ENCODE peak calls at places on chromosomes 11 and 22, in four cellular contexts. J is GM12865; E is iPS-NIHi11; I is activated CD8-positive, alpha-beta memory T cell treated with anti-CD3 and anti-CD28 coated beads, Interleukin-2, amount 50 U/mL, for 4 hours. Z is an unnamed sample.

GRCh38 chr11:107776062-107776461 is 64.2 kb upstream of the SLN start:
- DNase-seq in J (no peak), E (no peak), I (no peak), Z (no peak)

GRCh38 chr11:9203715-9204311 is 61.3 kb downstream of the DENND5A start:
- DNase-seq in J (peak), I (no peak), E (no peak), Z (no peak)

GRCh38 chr11:130145975-130146776 is 13.4 kb upstream of the ST14 start:
- DNase-seq in J (peak), E (peak), I (no peak), Z (no peak)

GRCh38 chr11:86558219-86558618 is 114.2 kb downstream of the ME3 start:
- DNase-seq in I (no peak), J (no peak), E (no peak), Z (no peak)

GRCh38 chr11:59678118-59678812 is 9.4 kb upstream of the PATL1 start:
- DNase-seq in J (no peak), I (no peak), E (no peak), Z (no peak)

GRCh38 chr11:125627236-125627910 is 2.4 kb downstream of the CHEK1 start:
- DNase-seq in E (no peak), J (no peak), I (no peak), Z (no peak)

GRCh38 chr11:109706940-109707339 is 284.9 kb downstream of the C11orf87 start:
- DNase-seq in J (no peak), E (no peak), I (no peak), Z (no peak)

GRCh38 chr22:17484608-17485007 is 78.7 kb upstream of the SLC25A18 start:
- DNase-seq in J (no peak), I (no peak), E (no peak), Z (no peak)

GRCh38 chr11:78576549-78577097 is 2.0 kb upstream of the NARS2 start:
- DNase-seq in E (no peak), J (no peak), I (no peak), Z (no peak)

GRCh38 chr11:86388198-86388597 is 13.5 kb downstream of the CCDC81 start:
- DNase-seq in E (peak), I (no peak), J (no peak), Z (no peak)

GRCh38 chr11:396511-396947 is 2.5 kb downstream of the PKP3 start:
- DNase-seq in J (no peak), I (no peak), E (peak), Z (no peak)

GRCh38 chr11:124837491-124837856 is 27.8 kb upstream of the ROBO3 start:
- DNase-seq in I (no peak), E (peak), J (peak), Z (no peak)

GRCh38 chr11:104713366-104713765 is 184.9 kb downstream of the CASP12 start:
- DNase-seq in E (no peak), J (no peak), I (no peak), Z (no peak)

Z was measured in natural killer cell treated with Interleukin-12 subunit alpha and Interleukin-12 subunit beta and Interleukin-15 and Interleukin-18, amount 100 ng/mL, for 72 hours.